ENCODE peak calls at places on chromosome 1, in seven cellular contexts. E is PC-9; L is fibroblast of pulmonary artery; K is upper lobe of right lung; S is CD4-positive, CD25-positive, alpha-beta regulatory T cell; W is cardiac fibroblast; N is astrocyte of the spinal cord. P is an unnamed sample.
A peak's percentile ranks its signal among the peaks of the same experiment; 100 is the strongest.

GRCh38 chr1:59218521-59219236 is 78.2 kb upstream of the FGGY start:
- DNase-seq in E (peak; percentile 40), L (no peak), K (no peak), S (no peak), W (peak; percentile 26), N (peak; percentile 26), P (no peak)

GRCh38 chr1:227032396-227032795 is 92.3 kb downstream of the COQ8A start:
- DNase-seq in E (no peak), L (no peak), K (no peak), S (no peak), W (no peak), N (no peak), P (no peak)

GRCh38 chr1:85465099-85465790 is at the start of gene DDAH1:
- DNase-seq in E (peak; percentile 57), L (peak; percentile 68), K (peak; percentile 88), S (no peak), W (peak; percentile 75), N (peak; percentile 68), P (no peak)

GRCh38 chr1:71770121-71770520 is 512.2 kb downstream of the NEGR1 start:
- DNase-seq in E (no peak), L (peak; percentile 19), K (no peak), S (no peak), W (peak; percentile 9), N (peak; percentile 83), P (peak; percentile 35)

GRCh38 chr1:151311589-151312331 is 15.5 kb downstream of the PI4KB start:
- DNase-seq in E (peak; percentile 98), L (peak; percentile 99), K (no peak), S (peak; percentile 18), W (peak; percentile 97), N (peak; percentile 98), P (no peak)

GRCh38 chr1:233295775-233296322 is 324 bp upstream of the PCNX2 start:
- DNase-seq in E (no peak), L (no peak), K (no peak), S (no peak), W (peak; percentile 66), N (peak; percentile 50), P (no peak)

GRCh38 chr1:42258218-42258617 is 76.8 kb downstream of the FOXJ3 start:
- DNase-seq in E (no peak), L (no peak), K (no peak), S (no peak), W (no peak), N (peak; percentile 40), P (no peak)

GRCh38 chr1:223831755-223832636 is 13.8 kb downstream of the TP53BP2 start:
- DNase-seq in E (peak; percentile 90), L (peak; percentile 82), K (no peak), S (no peak), W (peak; percentile 67), N (peak; percentile 74), P (no peak)

GRCh38 chr1:51329443-51330325 is 678 bp downstream of the TTC39A start:
- DNase-seq in E (peak; percentile 52), L (no peak), K (peak; percentile 90), S (no peak), W (no peak), N (no peak), P (no peak)

GRCh38 chr1:17007121-17007520 is 4.6 kb downstream of the ATP13A2 start:
- DNase-seq in E (no peak), L (no peak), K (no peak), S (no peak), W (no peak), N (no peak), P (no peak)

GRCh38 chr1:27539901-27540861 is 50.2 kb upstream of the WASF2 start:
- DNase-seq in E (peak; percentile 92), L (peak; percentile 53), K (no peak), S (no peak), W (peak; percentile 51), N (peak; percentile 34), P (no peak)

GRCh38 chr1:41330588-41331545 is 30.4 kb upstream of the FOXO6 start:
- DNase-seq in E (no peak), L (no peak), K (peak; percentile 36), S (no peak), W (peak; percentile 23), N (no peak), P (no peak)

DNA sequence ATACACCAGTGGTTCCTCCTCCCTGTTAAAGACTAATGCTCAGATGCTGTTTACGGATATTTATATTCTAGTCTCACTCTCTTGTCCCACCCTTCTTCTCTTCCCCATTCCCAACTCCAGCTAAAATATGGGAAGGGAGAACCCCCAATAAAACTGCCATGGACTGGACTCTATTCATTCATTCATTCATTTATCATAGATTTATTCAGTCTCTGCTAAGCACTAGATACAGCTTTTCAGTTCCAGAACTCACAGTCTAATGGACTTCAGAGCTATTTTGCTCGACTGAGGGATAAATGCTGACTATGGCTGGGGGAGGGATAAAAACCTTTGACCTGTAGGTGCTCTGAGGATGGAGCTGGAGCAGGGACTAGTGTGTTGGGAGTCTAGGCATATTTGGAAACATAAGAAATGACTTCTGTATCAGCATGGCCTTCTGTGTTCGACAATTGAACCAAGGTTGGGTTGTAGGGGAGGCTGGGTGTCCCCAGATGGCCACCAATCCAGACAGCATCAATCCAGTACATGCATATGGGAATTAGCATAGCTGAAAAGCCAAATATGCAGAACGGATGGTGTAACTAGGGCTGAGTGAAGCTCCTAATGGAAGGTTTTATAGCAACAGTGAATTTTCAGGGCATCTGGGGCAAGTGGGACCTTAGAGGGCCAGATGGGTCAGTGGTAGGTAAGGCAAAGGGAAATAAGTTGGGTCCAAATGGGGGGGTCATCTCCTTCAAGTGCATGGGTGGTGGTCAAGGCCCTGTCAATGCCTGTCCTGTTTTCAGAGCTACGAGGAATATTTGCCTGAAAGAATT is 4.1 kb downstream of the APOA2 start:
- DNase-seq in E (no peak), L (no peak), K (no peak), S (no peak), W (no peak), N (no peak), P (no peak)
- H3K4me3 ChIP-seq in E (no peak overlapping the region), L (no peak overlapping the region), K (no peak overlapping the region), S (peak overlapping the region; percentile 35), W (no peak overlapping the region), N (no peak overlapping the region), P (no peak overlapping the region)

DNA sequence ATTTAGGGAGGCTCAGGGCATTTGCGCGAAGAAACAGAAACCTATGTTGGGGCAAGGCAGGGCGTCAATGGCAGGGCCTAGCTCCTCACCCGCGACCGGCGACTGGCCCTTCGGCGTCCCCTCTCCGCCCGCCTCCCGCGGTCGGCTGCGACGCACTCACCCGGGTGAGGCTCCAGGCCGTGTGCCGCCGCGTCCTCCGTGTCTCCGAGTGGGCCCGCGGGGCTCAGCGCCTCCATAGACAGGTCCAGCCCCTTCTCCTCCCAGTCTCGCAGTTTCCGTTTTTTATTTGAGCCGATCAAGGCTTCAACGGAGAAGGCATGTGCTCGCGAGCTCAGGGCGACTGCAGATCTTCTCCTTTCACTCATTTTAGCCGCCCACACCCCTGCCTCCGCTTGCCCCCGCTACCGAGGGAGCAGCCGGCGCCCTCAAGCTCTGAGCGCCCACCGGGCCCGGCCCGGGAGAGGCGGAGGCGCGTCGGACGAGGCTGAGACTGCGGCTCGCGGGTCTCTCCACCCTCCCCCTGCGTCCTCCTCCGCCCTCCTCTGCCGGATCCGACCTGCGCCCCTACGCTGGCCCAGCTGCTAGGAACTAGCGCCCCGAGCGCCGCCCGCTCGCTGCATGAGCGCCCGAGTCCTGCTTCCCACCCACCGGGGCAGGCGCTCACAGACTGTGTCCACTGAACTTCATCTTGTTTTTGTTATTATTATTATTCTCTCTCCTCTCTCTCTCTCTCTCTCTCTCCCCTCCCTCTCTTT is 535 bp downstream of the TBX15 start:
- DNase-seq in E (no peak), L (no peak), K (no peak), S (no peak), W (peak; percentile 26), N (peak; percentile 35), P (no peak)
- H3K4me3 ChIP-seq in E (no peak overlapping the region), L (peak overlapping the region; percentile 41), K (peak overlapping the region; percentile 39), S (no peak overlapping the region), W (peak overlapping the region; percentile 39), N (peak overlapping the region; percentile 62), P (no peak overlapping the region)

DNA sequence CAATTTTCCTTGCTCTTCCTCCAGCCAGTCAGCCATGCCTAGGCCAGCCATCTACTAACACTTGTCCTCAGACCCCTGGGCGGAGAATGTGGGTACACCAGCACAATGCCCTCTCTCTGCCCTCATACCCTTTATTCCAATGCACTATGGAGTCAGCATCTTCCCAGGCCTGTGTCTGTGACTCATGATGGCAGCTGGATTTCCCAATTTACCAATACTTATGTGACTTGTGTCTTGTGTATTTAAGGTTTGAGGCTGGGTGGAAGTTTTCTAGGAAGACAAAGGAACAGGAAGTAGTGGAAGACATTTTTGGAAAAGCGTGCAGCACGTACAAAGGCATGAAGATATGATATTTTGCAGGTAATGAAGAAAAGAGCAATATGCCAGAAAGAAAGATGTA is 114.3 kb downstream of the NMNAT2 start:
- DNase-seq in E (peak; percentile 80), L (peak; percentile 26), K (no peak), S (no peak), W (no peak), N (no peak), P (no peak)
- H3K4me3 ChIP-seq in E (no peak overlapping the region), L (no peak overlapping the region), K (no peak overlapping the region), S (no peak overlapping the region), W (no peak overlapping the region), N (no peak overlapping the region), P (no peak overlapping the region)

GRCh38 chr1:157163273-157164127 is 25.3 kb upstream of the ETV3 start:
- DNase-seq in E (no peak), L (peak; percentile 64), K (peak; percentile 78), S (peak; percentile 41), W (peak; percentile 62), N (peak; percentile 62), P (peak; percentile 33)

GRCh38 chr1:157158967-157159366 is 20.8 kb upstream of the ETV3 start:
- DNase-seq in E (no peak), L (no peak), K (no peak), S (no peak), W (no peak), N (no peak), P (no peak)

GRCh38 chr1:157166581-157166980 is 28.4 kb upstream of the ETV3 start:
- DNase-seq in E (no peak), L (no peak), K (no peak), S (no peak), W (no peak), N (no peak), P (no peak)

GRCh38 chr1:157161901-157162300 is 23.7 kb upstream of the ETV3 start:
- DNase-seq in E (no peak), L (no peak), K (no peak), S (no peak), W (no peak), N (no peak), P (no peak)

DNA sequence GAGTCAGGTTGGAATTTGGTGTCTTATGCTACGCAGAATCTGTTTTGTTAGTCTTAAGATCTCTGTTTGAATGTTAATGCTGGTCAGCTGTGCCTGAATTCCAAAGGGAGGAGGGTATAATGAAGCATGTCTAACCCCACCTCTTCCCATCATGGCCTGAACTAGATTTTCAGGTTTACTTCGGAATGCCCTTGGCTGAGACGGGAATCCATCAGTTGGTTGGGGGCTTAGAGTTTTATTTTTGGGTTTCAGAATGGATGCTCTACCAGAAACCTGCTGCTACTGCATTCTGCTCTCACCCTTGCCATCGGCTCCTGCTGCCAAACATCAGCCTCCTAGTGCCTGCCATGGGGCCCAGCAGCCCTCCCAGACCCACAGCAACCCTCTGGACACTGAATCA is 24.1 kb upstream of the ETV3 start:
- DNase-seq in E (peak; percentile 59), L (no peak), K (no peak), S (no peak), W (no peak), N (no peak), P (no peak)
- H3K4me3 ChIP-seq in E (no peak overlapping the region), L (no peak overlapping the region), K (no peak overlapping the region), S (no peak overlapping the region), W (no peak overlapping the region), N (no peak overlapping the region), P (no peak overlapping the region)